ENCODE peak calls at places on chromosomes 1 and 21, in four cellular contexts. One of them, this sample, is unnamed.

GRCh38 chr1:206505702-206506375 is 1.5 kb upstream of the RASSF5 start:
- DNase-seq in hepatic stellate cell: peak
- DNase-seq in iPS DF 19.7: no peak
- DNase-seq in left ventricle myocardium superior: no peak
- DNase-seq in this sample: no peak

GRCh38 chr1:58695206-58695605 is 4.7 kb downstream of the MYSM1 start:
- DNase-seq in hepatic stellate cell: no peak
- DNase-seq in iPS DF 19.7: no peak
- DNase-seq in left ventricle myocardium superior: no peak
- DNase-seq in this sample: no peak

GRCh38 chr1:73537400-73537799 is 660.6 kb downstream of the LRRIQ3 start:
- DNase-seq in hepatic stellate cell: no peak
- DNase-seq in iPS DF 19.7: peak
- DNase-seq in left ventricle myocardium superior: no peak
- DNase-seq in this sample: no peak

GRCh38 chr1:228837817-228838716 is 102.8 kb downstream of the RHOU start:
- DNase-seq in hepatic stellate cell: no peak
- DNase-seq in iPS DF 19.7: no peak
- DNase-seq in left ventricle myocardium superior: no peak
- DNase-seq in this sample: peak

GRCh38 chr1:225911207-225912130 is 12.6 kb downstream of the PYCR2 start:
- DNase-seq in hepatic stellate cell: peak
- DNase-seq in iPS DF 19.7: no peak
- DNase-seq in left ventricle myocardium superior: peak
- DNase-seq in this sample: no peak

GRCh38 chr1:184283999-184284398 is 102.8 kb upstream of the C1orf21 start:
- DNase-seq in hepatic stellate cell: peak
- DNase-seq in iPS DF 19.7: no peak
- DNase-seq in left ventricle myocardium superior: no peak
- DNase-seq in this sample: no peak

GRCh38 chr1:31750858-31751638 is 13.1 kb downstream of the ADGRB2 start:
- DNase-seq in hepatic stellate cell: peak
- DNase-seq in iPS DF 19.7: no peak
- DNase-seq in left ventricle myocardium superior: peak
- DNase-seq in this sample: no peak

GRCh38 chr21:15352009-15352408 is 287.2 kb upstream of the NRIP1 start:
- DNase-seq in hepatic stellate cell: no peak
- DNase-seq in iPS DF 19.7: no peak
- DNase-seq in left ventricle myocardium superior: no peak
- DNase-seq in this sample: no peak

GRCh38 chr21:37435120-37435519 is 68.5 kb downstream of the DYRK1A start:
- DNase-seq in hepatic stellate cell: no peak
- DNase-seq in iPS DF 19.7: peak
- DNase-seq in left ventricle myocardium superior: peak
- DNase-seq in this sample: no peak

GRCh38 chr1:116286541-116286971 is 86.5 kb upstream of the ATP1A1 start:
- DNase-seq in hepatic stellate cell: no peak
- DNase-seq in iPS DF 19.7: no peak
- DNase-seq in left ventricle myocardium superior: no peak
- DNase-seq in this sample: no peak

This sample was measured in H54.